ENCODE peak calls at places on chromosome 17, in four cellular contexts. C is heart left ventricle, M is activated B cell treated with CpG ODN at 0.5 μM for 24 hours, Y is fibroblast of pulmonary artery. X is an unnamed sample.

GRCh38 chr17:52648995-52649394 is 490.5 kb upstream of the CA10 start:
- DNase-seq in C (no peak), M (no peak), Y (no peak), X (no peak)

GRCh38 chr17:47607481-47607880 is 42.2 kb upstream of the KPNB1 start:
- DNase-seq in C (no peak), M (no peak), Y (no peak), X (no peak)

GRCh38 chr17:2190014-2190413 is 113.6 kb downstream of the SMG6 start:
- DNase-seq in C (peak), M (no peak), Y (peak), X (no peak)

GRCh38 chr17:15092762-15093161 is 172.4 kb downstream of the PMP22 start:
- DNase-seq in C (no peak), M (no peak), Y (peak), X (no peak)

GRCh38 chr17:75131278-75132017 is at the start of gene NT5C:
- DNase-seq in C (peak), M (peak), Y (peak), X (peak)

GRCh38 chr17:47276444-47276843 is 22.8 kb downstream of the ITGB3 start:
- DNase-seq in C (no peak), M (no peak), Y (no peak), X (no peak)

GRCh38 chr17:74076446-74076845 is 127.0 kb upstream of the RPL38 start:
- DNase-seq in C (no peak), M (no peak), Y (no peak), X (no peak)

GRCh38 chr17:75684249-75684648 is 17.1 kb downstream of the SAP30BP start:
- DNase-seq in C (no peak), M (no peak), Y (no peak), X (no peak)

GRCh38 chr17:81486174-81486810 is 26.3 kb downstream of the ACTG1 start:
- DNase-seq in C (no peak), M (no peak), Y (no peak), X (no peak)

GRCh38 chr17:8012996-8013640 is 10.7 kb downstream of the GUCY2D start:
- DNase-seq in C (no peak), M (no peak), Y (no peak), X (no peak)

GRCh38 chr17:45319239-45319703 is 2.5 kb upstream of the MAP3K14 start:
- DNase-seq in C (no peak), M (no peak), Y (no peak), X (no peak)

GRCh38 chr17:48506246-48506645 is 24.6 kb downstream of the HOXB1 start:
- DNase-seq in C (no peak), M (no peak), Y (no peak), X (no peak)

GRCh38 chr17:45784583-45785372 is 658 bp downstream of the CRHR1 start:
- DNase-seq in C (no peak), M (peak), Y (no peak), X (peak)

GRCh38 chr17:56489980-56490379 is 103.5 kb upstream of the NOG start:
- DNase-seq in C (no peak), M (no peak), Y (no peak), X (no peak)

GRCh38 chr17:7114875-7115614 is 423 bp upstream of the ASGR2 start:
- DNase-seq in C (no peak), M (no peak), Y (no peak), X (no peak)

GRCh38 chr17:78923660-78924453 is 1.3 kb downstream of the TIMP2 start:
- DNase-seq in C (peak), M (peak), Y (no peak), X (peak)

GRCh38 chr17:73166731-73167581 is 2.1 kb downstream of the SSTR2 start:
- DNase-seq in C (no peak), M (no peak), Y (no peak), X (no peak)

GRCh38 chr17:77996256-77996655 is 37.8 kb downstream of the TNRC6C start:
- DNase-seq in C (no peak), M (no peak), Y (no peak), X (peak)

DNA sequence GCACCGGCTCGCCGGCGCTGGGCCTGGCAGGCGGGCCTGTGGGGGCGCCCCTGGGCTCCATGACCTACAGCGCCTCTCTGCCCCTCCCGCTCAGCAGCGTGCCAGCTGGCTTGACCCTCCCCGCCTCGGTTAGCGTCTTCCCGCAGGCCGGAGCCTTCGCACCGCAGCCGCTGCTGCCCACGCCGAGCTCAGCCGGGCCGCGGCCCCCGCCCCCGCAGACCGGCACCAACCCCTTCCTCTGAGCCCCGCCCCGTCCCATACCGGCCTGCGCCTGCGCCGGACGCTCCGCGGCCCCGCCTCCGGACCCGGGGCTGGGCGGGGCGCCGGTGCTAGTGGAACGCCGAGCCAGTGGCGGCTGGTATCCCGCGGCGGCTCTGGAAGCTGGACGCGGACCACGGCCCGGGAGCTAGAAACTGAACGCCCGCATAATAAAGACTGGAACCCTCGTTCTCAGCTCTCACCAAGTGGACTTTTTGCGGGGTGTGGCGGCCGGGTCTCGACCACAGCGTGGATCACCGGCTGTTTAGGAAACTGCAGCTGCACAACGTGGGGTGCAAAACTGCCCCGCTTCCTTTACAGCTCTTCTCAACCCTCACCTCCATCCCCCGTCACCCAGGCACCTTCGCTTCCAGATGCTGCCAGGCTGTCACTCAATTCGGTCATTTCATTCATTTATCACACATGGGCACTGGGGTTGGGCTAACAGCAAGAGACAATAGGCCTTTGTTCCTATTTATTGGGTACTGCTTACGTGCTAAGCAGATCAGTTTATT is 4.9 kb upstream of the SPATA20 start:
- DNase-seq in C (peak), M (peak), Y (peak), X (peak)
- TF ChIP-seq CTCF in C (no peak), M (no peak), Y (no peak), X (no peak)

GRCh38 chr17:17497065-17497844 is 1.1 kb upstream of the RASD1 start:
- DNase-seq in C (no peak), M (no peak), Y (no peak), X (no peak)
- TF ChIP-seq CTCF in C (no peak), M (no peak), Y (no peak), X (no peak)

DNA sequence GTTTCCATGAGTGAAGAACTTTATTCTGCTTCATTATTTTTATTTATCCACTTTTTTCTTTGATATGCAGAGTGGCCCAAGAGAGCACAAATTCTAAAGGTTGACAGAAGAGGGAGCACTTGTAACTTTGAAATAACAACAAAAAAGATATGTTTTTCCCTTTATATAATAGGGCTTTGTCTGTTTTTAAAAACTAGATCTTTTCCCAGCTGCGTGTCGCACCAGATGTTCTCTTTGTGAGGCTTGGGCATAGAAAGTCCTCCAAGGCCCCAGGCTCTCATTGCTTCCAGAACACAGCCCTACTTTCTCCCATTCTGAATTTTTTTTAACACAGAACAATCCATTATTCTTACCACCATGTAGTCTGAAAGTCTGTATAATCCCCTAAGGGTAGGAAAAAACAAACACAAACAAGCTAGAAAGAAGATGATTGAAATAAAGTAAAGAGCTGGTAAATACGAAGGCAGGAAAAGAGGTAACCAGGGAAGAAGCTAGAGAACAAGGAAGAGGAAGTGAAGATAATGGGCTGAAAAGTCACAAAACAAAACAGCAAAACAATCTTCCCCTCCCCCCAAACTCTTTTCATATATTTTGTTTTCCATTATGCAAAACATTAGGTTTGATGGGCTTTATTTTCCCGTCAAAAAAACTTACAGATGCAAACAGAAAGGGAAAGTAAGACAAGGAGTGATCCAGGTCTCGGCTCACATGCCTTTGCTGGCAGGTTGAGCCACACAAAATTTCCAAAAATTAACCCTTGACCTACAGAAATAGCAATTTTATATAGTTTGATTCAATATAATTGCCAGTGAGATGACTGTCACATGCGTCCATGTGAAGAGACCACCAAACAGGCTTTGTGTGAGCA is 160.3 kb downstream of the ABCA8 start:
- DNase-seq in C (peak), M (no peak), Y (peak), X (no peak)
- TF ChIP-seq CTCF in C (peak), M (no peak), Y (peak), X (no peak)

DNA sequence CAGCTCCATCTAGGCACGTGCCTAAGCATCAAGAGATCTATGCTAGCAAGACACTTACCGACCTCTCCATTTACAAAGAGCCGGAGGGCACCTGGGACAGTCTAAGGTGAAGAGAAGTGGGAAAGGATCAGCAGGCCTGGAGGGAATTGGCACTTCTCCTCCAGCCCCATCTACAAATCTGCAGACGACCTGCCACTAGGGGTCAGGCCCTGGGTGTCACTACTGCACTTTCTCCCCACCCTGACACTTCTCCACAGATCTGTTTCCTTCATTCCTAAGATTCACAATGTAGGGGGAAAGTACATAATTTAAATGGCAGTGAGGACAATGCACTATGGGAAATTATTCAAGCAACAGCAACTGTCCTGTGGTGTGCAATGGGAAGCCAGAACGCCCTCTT is 8.1 kb downstream of the MKS1 start:
- DNase-seq in C (no peak), M (no peak), Y (no peak), X (no peak)
- TF ChIP-seq CTCF in C (no peak), M (no peak), Y (peak), X (no peak)

GRCh38 chr17:82915697-82916027 is 75.8 kb upstream of the ZNF750 start:
- DNase-seq in C (no peak), M (peak), Y (no peak), X (no peak)

GRCh38 chr17:82912571-82913089 is 72.8 kb upstream of the ZNF750 start:
- DNase-seq in C (no peak), M (no peak), Y (no peak), X (no peak)

GRCh38 chr17:82913304-82914043 is 73.7 kb upstream of the ZNF750 start:
- DNase-seq in C (no peak), M (no peak), Y (no peak), X (peak)

GRCh38 chr17:82915010-82915696 is 75.3 kb upstream of the ZNF750 start:
- DNase-seq in C (no peak), M (no peak), Y (no peak), X (no peak)

DNA sequence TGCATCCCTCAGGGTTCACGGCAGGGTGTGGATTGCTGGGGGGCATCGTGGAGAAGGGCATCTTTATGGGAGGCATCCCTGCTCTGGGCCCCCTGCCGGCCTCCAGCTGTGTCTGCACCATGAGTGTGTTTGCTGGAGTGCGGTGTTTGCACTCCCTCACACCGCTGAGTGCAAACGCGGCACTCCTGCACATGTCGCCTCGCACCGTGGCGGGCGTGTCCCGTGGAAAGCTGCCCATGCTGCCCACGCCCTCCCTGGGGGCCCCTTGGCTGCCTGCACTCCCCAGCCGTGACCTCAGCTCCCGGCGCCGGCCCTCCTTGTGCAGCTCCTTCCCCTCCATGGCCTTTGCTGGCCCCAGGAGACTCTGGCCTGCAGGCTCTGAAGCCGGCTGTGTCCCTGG is 74.6 kb upstream of the ZNF750 start:
- DNase-seq in C (no peak), M (no peak), Y (no peak), X (peak)
- TF ChIP-seq CTCF in C (peak), M (no peak), Y (peak), X (no peak)